ENCODE peak calls at places on chromosomes 12 and 14, in four cellular contexts. P is sciatic nerve, A is T-helper 22 cell, E is NCI-H1092. Z is an unnamed sample.

GRCh38 chr12:91191516-91192111 is 9.0 kb upstream of the DCN start:
- DNase-seq in P (no peak), A (no peak), E (no peak), Z (no peak)

GRCh38 chr14:54955143-54955542 is 52.5 kb upstream of the GCH1 start:
- DNase-seq in P (no peak), A (no peak), E (no peak), Z (no peak)

GRCh38 chr12:120538281-120539156 is 4.4 kb downstream of the RNF10 start:
- DNase-seq in P (no peak), A (no peak), E (no peak), Z (peak)

GRCh38 chr12:100221523-100221922 is 20.9 kb downstream of the ACTR6 start:
- DNase-seq in P (no peak), A (no peak), E (no peak), Z (no peak)

GRCh38 chr12:6508087-6508486 is 14.2 kb downstream of the NCAPD2 start:
- DNase-seq in P (no peak), A (no peak), E (no peak), Z (no peak)

GRCh38 chr12:13197526-13198141 is 1.1 kb downstream of the EMP1 start:
- DNase-seq in P (peak), A (no peak), E (no peak), Z (no peak)

GRCh38 chr12:67593041-67593870 is 55.3 kb upstream of the DYRK2 start:
- DNase-seq in P (no peak), A (no peak), E (no peak), Z (peak)

GRCh38 chr14:92692822-92693226 is 55.6 kb downstream of the LGMN start:
- DNase-seq in P (no peak), A (no peak), E (peak), Z (peak)

GRCh38 chr14:37583358-37584210 is 11.5 kb downstream of the FOXA1 start:
- DNase-seq in P (no peak), A (no peak), E (peak), Z (peak)

GRCh38 chr12:93879476-93880376 is 202.6 kb downstream of the CRADD start:
- DNase-seq in P (no peak), A (no peak), E (no peak), Z (no peak)

GRCh38 chr12:101995684-101996083 is 66.1 kb downstream of the WASHC3 start:
- DNase-seq in P (no peak), A (no peak), E (no peak), Z (no peak)

GRCh38 chr14:77208266-77208978 is 26.8 kb downstream of the TMEM63C start:
- DNase-seq in P (peak), A (no peak), E (peak), Z (peak)

GRCh38 chr12:127548123-127548553 is 718.8 kb upstream of the TMEM132C start:
- DNase-seq in P (no peak), A (no peak), E (peak), Z (peak)

Z was measured in SW480.